ENCODE peak calls at places on chromosomes 16 and 17, in nine cellular contexts. One of them, this sample, is unnamed.

GRCh38 chr17:4944163-4944553 is 4.1 kb downstream of the RNF167 start:
- DNase-seq in heart left ventricle: no peak
- DNase-seq in sigmoid colon: no peak
- DNase-seq in lower leg skin: no peak
- DNase-seq in breast epithelium: no peak
- DNase-seq in uterus: no peak
- DNase-seq in ovary: no peak
- DNase-seq in GM12878: no peak
- DNase-seq in H1: no peak
- DNase-seq in this sample: peak; percentile 83

GRCh38 chr16:88758227-88758943 is 26.6 kb downstream of the PIEZO1 start:
- DNase-seq in heart left ventricle: no peak
- DNase-seq in sigmoid colon: no peak
- DNase-seq in lower leg skin: no peak
- DNase-seq in breast epithelium: no peak
- DNase-seq in uterus: no peak
- DNase-seq in ovary: no peak
- DNase-seq in GM12878: no peak
- DNase-seq in H1: no peak
- DNase-seq in this sample: no peak

GRCh38 chr16:11740567-11740966 is 2.1 kb downstream of the TXNDC11 start:
- DNase-seq in heart left ventricle: no peak
- DNase-seq in sigmoid colon: no peak
- DNase-seq in lower leg skin: no peak
- DNase-seq in breast epithelium: no peak
- DNase-seq in uterus: no peak
- DNase-seq in ovary: no peak
- DNase-seq in GM12878: no peak
- DNase-seq in H1: no peak
- DNase-seq in this sample: peak; percentile 25

GRCh38 chr16:82456683-82457082 is 170.1 kb upstream of the CDH13 start:
- DNase-seq in heart left ventricle: peak; percentile 10
- DNase-seq in sigmoid colon: no peak
- DNase-seq in lower leg skin: no peak
- DNase-seq in breast epithelium: peak; percentile 57
- DNase-seq in uterus: peak; percentile 16
- DNase-seq in ovary: no peak
- DNase-seq in GM12878: no peak
- DNase-seq in H1: peak; percentile 69
- DNase-seq in this sample: peak; percentile 63

GRCh38 chr17:980406-981291 is 1.1 kb upstream of the NXN start:
- DNase-seq in heart left ventricle: peak; percentile 83
- DNase-seq in sigmoid colon: peak; percentile 93
- DNase-seq in lower leg skin: peak; percentile 94
- DNase-seq in breast epithelium: peak; percentile 72
- DNase-seq in uterus: peak; percentile 77
- DNase-seq in ovary: peak; percentile 80
- DNase-seq in GM12878: peak; percentile 33
- DNase-seq in H1: no peak
- DNase-seq in this sample: peak; percentile 78

GRCh38 chr16:84603115-84603816 is 14.6 kb downstream of the COTL1 start:
- DNase-seq in heart left ventricle: peak; percentile 57
- DNase-seq in sigmoid colon: peak; percentile 95
- DNase-seq in lower leg skin: peak; percentile 96
- DNase-seq in breast epithelium: no peak
- DNase-seq in uterus: peak; percentile 89
- DNase-seq in ovary: peak; percentile 60
- DNase-seq in GM12878: no peak
- DNase-seq in H1: no peak
- DNase-seq in this sample: peak; percentile 94

GRCh38 chr16:85310868-85311585 is 198.8 kb upstream of the CIBAR2 start:
- DNase-seq in heart left ventricle: no peak
- DNase-seq in sigmoid colon: no peak
- DNase-seq in lower leg skin: no peak
- DNase-seq in breast epithelium: no peak
- DNase-seq in uterus: no peak
- DNase-seq in ovary: no peak
- DNase-seq in GM12878: no peak
- DNase-seq in H1: no peak
- DNase-seq in this sample: no peak

GRCh38 chr16:67249178-67249759 is 490 bp downstream of the SLC9A5 start:
- DNase-seq in heart left ventricle: no peak
- DNase-seq in sigmoid colon: peak; percentile 66
- DNase-seq in lower leg skin: no peak
- DNase-seq in breast epithelium: no peak
- DNase-seq in uterus: no peak
- DNase-seq in ovary: no peak
- DNase-seq in GM12878: no peak
- DNase-seq in H1: peak; percentile 62
- DNase-seq in this sample: no peak

GRCh38 chr16:78761427-78761826 is 662.0 kb downstream of the WWOX start:
- DNase-seq in heart left ventricle: no peak
- DNase-seq in sigmoid colon: no peak
- DNase-seq in lower leg skin: no peak
- DNase-seq in breast epithelium: no peak
- DNase-seq in uterus: no peak
- DNase-seq in ovary: no peak
- DNase-seq in GM12878: peak; percentile 34
- DNase-seq in H1: no peak
- DNase-seq in this sample: peak; percentile 20

GRCh38 chr17:73343168-73343634 is 31.4 kb upstream of the CDC42EP4 start:
- DNase-seq in heart left ventricle: peak; percentile 73
- DNase-seq in sigmoid colon: peak; percentile 95
- DNase-seq in lower leg skin: no peak
- DNase-seq in breast epithelium: no peak
- DNase-seq in uterus: peak; percentile 86
- DNase-seq in ovary: peak; percentile 85
- DNase-seq in GM12878: no peak
- DNase-seq in H1: peak; percentile 81
- DNase-seq in this sample: no peak

DNA sequence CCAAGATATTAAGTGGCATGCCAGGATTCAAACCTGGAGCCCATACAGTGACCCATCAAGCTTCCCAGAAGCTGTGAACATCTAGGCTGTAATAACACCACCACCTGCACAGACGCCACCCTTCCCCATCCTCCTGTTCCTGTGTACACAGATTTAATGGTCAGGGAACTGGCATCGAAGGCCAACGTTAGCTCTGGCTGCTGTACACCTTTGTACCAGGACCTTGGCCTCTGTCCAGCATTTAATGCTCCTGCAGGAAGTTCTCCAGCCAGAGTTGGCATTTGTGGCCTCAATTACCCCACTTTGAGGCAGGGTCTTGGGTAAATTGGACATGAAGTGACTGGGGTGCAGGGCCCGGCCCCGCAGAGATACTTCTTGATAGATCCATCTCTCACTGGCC is 49.3 kb downstream of the SCNN1B start:
- DNase-seq in heart left ventricle: no peak
- DNase-seq in sigmoid colon: peak; percentile 37
- DNase-seq in lower leg skin: no peak
- DNase-seq in breast epithelium: no peak
- DNase-seq in uterus: no peak
- DNase-seq in ovary: no peak
- DNase-seq in GM12878: no peak
- DNase-seq in H1: no peak
- DNase-seq in this sample: no peak
- H3K4me3 ChIP-seq in heart left ventricle: no peak overlapping the region
- H3K4me3 ChIP-seq in sigmoid colon: no peak overlapping the region
- H3K4me3 ChIP-seq in lower leg skin: no peak overlapping the region
- H3K4me3 ChIP-seq in breast epithelium: no peak overlapping the region
- H3K4me3 ChIP-seq in uterus: no peak overlapping the region
- H3K4me3 ChIP-seq in ovary: no peak overlapping the region
- H3K4me3 ChIP-seq in GM12878: no peak overlapping the region
- H3K4me3 ChIP-seq in H1: no peak overlapping the region
- H3K4me3 ChIP-seq in this sample: no peak overlapping the region

DNA sequence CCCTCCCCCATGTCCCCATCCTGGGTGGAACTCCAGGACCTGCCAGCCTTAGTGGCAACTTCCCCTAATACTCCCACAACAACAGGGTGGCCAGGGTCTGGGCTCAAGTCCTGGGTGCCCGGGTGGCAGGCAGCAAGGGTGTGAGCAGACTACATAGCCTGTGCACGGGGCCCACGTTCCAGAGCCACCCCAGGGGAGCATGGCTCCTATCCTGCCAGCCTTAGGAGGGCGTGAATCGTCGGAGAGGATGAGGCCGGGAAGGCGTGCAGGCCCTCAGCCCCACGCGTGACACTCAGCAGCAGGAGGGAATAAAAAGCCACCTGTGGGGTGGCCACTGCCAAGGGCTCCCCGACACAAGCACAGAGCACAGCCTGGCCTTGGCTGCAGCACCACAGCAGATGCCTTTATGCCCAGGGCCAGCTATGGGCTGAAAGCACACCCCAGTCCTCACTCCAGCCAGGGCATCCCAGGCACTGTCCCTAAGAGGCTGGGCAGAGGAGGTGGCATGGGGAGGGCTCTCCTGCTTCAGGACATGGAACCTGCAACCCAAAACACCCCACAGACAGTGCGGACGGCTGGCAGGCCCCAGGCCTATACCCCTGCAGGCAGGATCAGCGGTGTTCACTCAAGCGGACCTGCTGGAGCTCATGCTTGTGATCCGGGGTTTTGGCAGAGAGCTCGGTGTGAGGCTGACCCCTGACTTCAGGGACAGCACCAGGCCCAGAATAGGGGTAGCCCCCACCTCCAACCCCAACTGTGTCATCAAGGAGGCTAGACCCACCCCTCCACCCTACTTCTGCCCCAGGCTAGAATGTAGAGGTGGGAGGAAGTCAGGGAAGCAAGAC is 2.7 kb downstream of the BCAR1 start:
- DNase-seq in heart left ventricle: no peak
- DNase-seq in sigmoid colon: no peak
- DNase-seq in lower leg skin: no peak
- DNase-seq in breast epithelium: no peak
- DNase-seq in uterus: no peak
- DNase-seq in ovary: peak; percentile 35
- DNase-seq in GM12878: no peak
- DNase-seq in H1: no peak
- DNase-seq in this sample: no peak
- TF ChIP-seq POLR2A in heart left ventricle: no peak
- TF ChIP-seq POLR2A in sigmoid colon: no peak
- TF ChIP-seq POLR2A in lower leg skin: no peak
- TF ChIP-seq POLR2A in breast epithelium: no peak
- TF ChIP-seq POLR2A in uterus: no peak
- TF ChIP-seq POLR2A in ovary: no peak
- TF ChIP-seq POLR2A in GM12878: no peak
- TF ChIP-seq POLR2A in H1: no peak
- TF ChIP-seq POLR2A in this sample: no peak

GRCh38 chr17:7383371-7383741 is 2.5 kb downstream of the TNK1 start:
- DNase-seq in heart left ventricle: no peak
- DNase-seq in sigmoid colon: no peak
- DNase-seq in lower leg skin: no peak
- DNase-seq in breast epithelium: no peak
- DNase-seq in uterus: no peak
- DNase-seq in ovary: no peak
- DNase-seq in GM12878: no peak
- DNase-seq in H1: no peak
- DNase-seq in this sample: no peak

GRCh38 chr17:7380321-7380720 is 568 bp upstream of the TNK1 start:
- DNase-seq in heart left ventricle: peak; percentile 71
- DNase-seq in sigmoid colon: peak; percentile 91
- DNase-seq in lower leg skin: peak; percentile 92
- DNase-seq in breast epithelium: peak; percentile 89
- DNase-seq in uterus: no peak
- DNase-seq in ovary: peak; percentile 67
- DNase-seq in GM12878: no peak
- DNase-seq in H1: no peak
- DNase-seq in this sample: no peak

GRCh38 chr17:7379134-7379533 is 1.8 kb upstream of the TNK1 start:
- DNase-seq in heart left ventricle: no peak
- DNase-seq in sigmoid colon: no peak
- DNase-seq in lower leg skin: no peak
- DNase-seq in breast epithelium: no peak
- DNase-seq in uterus: no peak
- DNase-seq in ovary: no peak
- DNase-seq in GM12878: no peak
- DNase-seq in H1: no peak
- DNase-seq in this sample: no peak

GRCh38 chr17:7382901-7383300 is 2.0 kb downstream of the TNK1 start:
- DNase-seq in heart left ventricle: no peak
- DNase-seq in sigmoid colon: no peak
- DNase-seq in lower leg skin: no peak
- DNase-seq in breast epithelium: no peak
- DNase-seq in uterus: no peak
- DNase-seq in ovary: no peak
- DNase-seq in GM12878: no peak
- DNase-seq in H1: no peak
- DNase-seq in this sample: no peak

DNA sequence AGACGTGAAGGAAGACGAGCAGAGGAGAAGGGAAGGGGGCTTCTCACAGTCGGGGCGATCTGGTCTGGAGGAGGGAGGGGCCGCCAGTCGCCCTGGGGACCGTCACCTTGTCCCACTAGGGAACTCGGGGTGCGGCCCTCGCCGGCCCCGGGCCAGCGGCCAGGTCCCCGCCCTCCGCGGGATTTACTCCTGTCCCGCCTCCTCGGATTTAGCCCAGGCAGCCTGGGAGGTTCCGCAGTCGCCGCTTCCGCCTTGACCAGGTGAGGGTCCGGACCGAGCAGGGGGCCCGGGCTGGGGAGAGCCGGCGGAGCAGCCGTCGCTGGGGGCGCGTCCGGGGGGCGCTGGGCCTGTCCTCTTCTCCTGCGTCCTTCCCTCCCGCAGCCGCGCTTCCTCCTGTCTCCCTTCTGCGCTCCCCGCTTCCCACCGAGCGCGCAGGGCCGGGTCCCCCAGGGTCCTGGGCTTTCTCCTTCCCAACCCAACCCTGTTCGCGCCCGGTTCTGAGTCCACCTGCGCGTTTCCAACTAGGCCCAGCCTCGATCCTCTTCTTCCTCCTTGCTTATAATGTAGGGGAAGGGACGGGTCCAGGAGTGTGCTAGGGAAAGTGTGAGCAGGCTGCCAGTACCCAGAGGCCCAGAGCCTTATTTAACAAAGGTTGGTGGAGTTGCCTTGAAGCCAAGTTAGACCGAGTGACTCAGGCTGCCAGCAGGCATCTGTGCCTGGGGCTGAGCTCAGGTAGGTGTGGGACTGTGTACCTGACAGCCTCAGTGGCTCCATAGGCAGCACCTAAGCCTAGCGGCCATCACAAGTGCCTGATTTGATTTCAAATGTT is at the start of gene TNK1:
- DNase-seq in heart left ventricle: peak; percentile 42
- DNase-seq in sigmoid colon: peak; percentile 86
- DNase-seq in lower leg skin: peak; percentile 95
- DNase-seq in breast epithelium: peak; percentile 84
- DNase-seq in uterus: peak; percentile 49
- DNase-seq in ovary: peak; percentile 68
- DNase-seq in GM12878: no peak
- DNase-seq in H1: peak; percentile 82
- DNase-seq in this sample: no peak
- H3K4me3 ChIP-seq in heart left ventricle: peak within 1 kb of the TSS; percentile 57
- H3K4me3 ChIP-seq in sigmoid colon: peak within 1 kb of the TSS; percentile 54
- H3K4me3 ChIP-seq in lower leg skin: peak within 1 kb of the TSS; percentile 29
- H3K4me3 ChIP-seq in breast epithelium: peak within 1 kb of the TSS; percentile 75
- H3K4me3 ChIP-seq in uterus: peak within 1 kb of the TSS; percentile 43
- H3K4me3 ChIP-seq in ovary: peak within 1 kb of the TSS; percentile 43
- H3K4me3 ChIP-seq in GM12878: no peak within 1 kb of the TSS
- H3K4me3 ChIP-seq in H1: peak within 1 kb of the TSS; percentile 49
- H3K4me3 ChIP-seq in this sample: no peak within 1 kb of the TSS

DNA sequence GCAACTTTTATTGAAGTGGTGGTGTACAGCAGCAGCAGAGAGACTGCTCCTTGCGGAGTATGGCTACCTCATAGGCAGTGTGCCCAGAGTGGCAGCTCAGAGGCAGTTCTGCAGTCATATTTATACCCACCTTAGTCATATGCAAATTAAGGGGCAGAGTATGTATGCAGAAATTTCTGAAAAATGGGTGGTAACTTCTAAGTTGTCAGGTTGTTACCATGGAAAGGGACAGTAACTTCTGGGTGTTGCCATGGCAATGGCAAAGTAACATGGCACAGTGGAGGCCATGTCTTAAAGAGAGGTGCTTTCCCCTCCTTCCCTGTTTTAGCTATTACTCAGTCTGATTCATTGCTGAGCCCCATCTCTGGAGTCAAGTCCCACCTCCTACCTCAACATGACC is 53.4 kb downstream of the MEOX1 start:
- DNase-seq in heart left ventricle: no peak
- DNase-seq in sigmoid colon: no peak
- DNase-seq in lower leg skin: no peak
- DNase-seq in breast epithelium: no peak
- DNase-seq in uterus: no peak
- DNase-seq in ovary: no peak
- DNase-seq in GM12878: peak; percentile 28
- DNase-seq in H1: no peak
- DNase-seq in this sample: no peak
- TF ChIP-seq POLR2A in heart left ventricle: no peak
- TF ChIP-seq POLR2A in sigmoid colon: no peak
- TF ChIP-seq POLR2A in lower leg skin: no peak
- TF ChIP-seq POLR2A in breast epithelium: no peak
- TF ChIP-seq POLR2A in uterus: no peak
- TF ChIP-seq POLR2A in ovary: no peak
- TF ChIP-seq POLR2A in GM12878: no peak
- TF ChIP-seq POLR2A in H1: no peak
- TF ChIP-seq POLR2A in this sample: no peak